ENCODE peak calls at places on chromosomes 12 and 14, in eight cellular contexts. H, T, Z, U, V, P, L and K are unnamed samples.

GRCh38 chr14:57634335-57634734 is 140.7 kb upstream of the CCDC198 start:
- DNase-seq in H (no peak), T (no peak), Z (no peak), U (no peak), V (no peak), P (no peak), L (no peak), K (no peak)

GRCh38 chr14:24398943-24399801 is at the start of gene NYNRIN:
- DNase-seq in H (peak; percentile 12), T (peak; percentile 82), Z (no peak), U (peak; percentile 82), V (no peak), P (no peak), L (peak; percentile 84), K (peak; percentile 62)

GRCh38 chr12:114512351-114512750 is 106.4 kb upstream of the TBX5 start:
- DNase-seq in H (no peak), T (no peak), Z (no peak), U (no peak), V (no peak), P (no peak), L (no peak), K (no peak)

GRCh38 chr14:100810861-100811461 is 15.0 kb upstream of the MEG3 start:
- DNase-seq in H (no peak), T (no peak), Z (no peak), U (no peak), V (no peak), P (peak; percentile 3), L (no peak), K (no peak)

GRCh38 chr12:62833634-62834033 is 101.3 kb downstream of the PPM1H start:
- DNase-seq in H (no peak), T (no peak), Z (no peak), U (no peak), V (no peak), P (no peak), L (no peak), K (no peak)

GRCh38 chr14:104545151-104545931 is 34.2 kb upstream of the C14orf180 start:
- DNase-seq in H (no peak), T (no peak), Z (no peak), U (no peak), V (no peak), P (no peak), L (no peak), K (no peak)

GRCh38 chr12:68352067-68352466 is 19.9 kb upstream of the MDM1 start:
- DNase-seq in H (peak; percentile 77), T (no peak), Z (no peak), U (no peak), V (no peak), P (peak; percentile 44), L (no peak), K (no peak)

GRCh38 chr14:76203086-76204001 is 51.6 kb downstream of the GPATCH2L start:
- DNase-seq in H (peak; percentile 100), T (no peak), Z (no peak), U (peak; percentile 49), V (peak; percentile 85), P (peak; percentile 88), L (no peak), K (peak; percentile 44)

GRCh38 chr14:59320771-59321170 is 132.3 kb downstream of the DAAM1 start:
- DNase-seq in H (no peak), T (no peak), Z (no peak), U (no peak), V (no peak), P (no peak), L (no peak), K (no peak)

DNA sequence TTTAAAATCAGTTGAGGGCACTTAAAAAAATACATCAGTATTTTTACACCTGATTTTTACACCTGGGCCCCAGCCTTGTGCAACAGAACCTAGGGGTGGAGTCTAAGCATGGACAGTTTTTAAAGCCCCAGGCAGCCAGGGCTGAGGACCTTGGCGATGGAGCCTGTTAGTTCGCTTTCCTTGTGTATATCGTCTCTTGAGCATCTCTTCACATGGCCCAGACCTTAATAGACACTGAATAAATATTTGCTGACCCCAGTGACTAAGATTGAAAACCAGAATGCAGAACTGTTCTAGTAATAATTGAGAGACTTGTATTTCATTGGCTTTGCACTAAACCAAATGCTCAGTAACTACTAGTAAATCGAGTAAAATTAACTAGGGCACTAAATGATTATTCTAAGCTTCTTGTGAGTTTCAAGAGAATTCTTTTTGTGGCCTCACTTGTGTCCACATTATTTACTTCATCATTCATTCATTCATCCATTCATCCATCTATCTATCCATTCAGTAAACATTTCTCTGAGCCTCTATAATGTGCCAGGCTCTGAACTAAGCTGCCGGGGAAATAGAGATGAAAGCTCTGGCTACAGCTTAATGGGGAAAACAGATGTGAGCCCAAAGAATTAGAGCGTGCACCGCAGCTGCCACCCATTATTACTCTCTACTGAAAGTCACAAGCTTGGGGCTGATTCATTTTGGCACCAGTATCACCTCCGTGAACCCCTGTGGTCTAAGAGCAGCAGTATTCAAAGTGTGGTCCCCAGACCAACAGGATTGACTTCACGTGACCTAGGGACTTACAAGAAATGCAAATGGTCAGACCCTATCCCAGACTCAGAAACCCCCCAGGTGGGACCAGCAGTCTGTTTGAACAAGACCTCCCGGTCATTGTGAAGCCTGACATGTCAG is 30.7 kb upstream of the BCL7A start:
- DNase-seq in H (peak; percentile 45), T (no peak), Z (no peak), U (no peak), V (no peak), P (peak; percentile 94), L (no peak), K (no peak)
- TF ChIP-seq CTCF in H (no peak), T (no peak), Z (no peak), U (no peak), V (no peak), P (no peak), L (no peak), K (no peak)

GRCh38 chr12:49578471-49579112 is 10.7 kb upstream of the MCRS1 start:
- DNase-seq in H (no peak), T (no peak), Z (no peak), U (no peak), V (no peak), P (no peak), L (peak; percentile 89), K (no peak)

GRCh38 chr12:49582201-49582600 is 14.3 kb upstream of the MCRS1 start:
- DNase-seq in H (no peak), T (no peak), Z (no peak), U (no peak), V (no peak), P (no peak), L (no peak), K (no peak)

GRCh38 chr12:49582840-49583239 is 14.9 kb upstream of the MCRS1 start:
- DNase-seq in H (peak; percentile 14), T (peak; percentile 69), Z (no peak), U (no peak), V (no peak), P (no peak), L (no peak), K (no peak)

GRCh38 chr12:49583361-49584094 is 15.6 kb upstream of the MCRS1 start:
- DNase-seq in H (peak; percentile 44), T (no peak), Z (no peak), U (no peak), V (no peak), P (no peak), L (no peak), K (no peak)

GRCh38 chr12:49580572-49581535 is 12.9 kb upstream of the MCRS1 start:
- DNase-seq in H (peak; percentile 77), T (peak; percentile 92), Z (no peak), U (peak; percentile 61), V (peak; percentile 71), P (peak; percentile 90), L (peak; percentile 95), K (peak; percentile 83)
- H3K4me1 ChIP-seq in H (peaks cover 2% of the 10 kb centered on the region), T (peaks cover 17% of the 10 kb centered on the region), Z (peaks cover 9% of the 10 kb centered on the region), U (peaks cover 11% of the 10 kb centered on the region), V (no peaks in the 10 kb centered on the region), P (no peaks in the 10 kb centered on the region), L (peaks cover 31% of the 10 kb centered on the region), K (no peaks in the 10 kb centered on the region)

GRCh38 chr12:3035815-3036702 is 41.1 kb upstream of the TSPAN9 start:
- DNase-seq in H (peak; percentile 21), T (peak; percentile 34), Z (no peak), U (no peak), V (no peak), P (no peak), L (peak; percentile 78), K (no peak)
- TF ChIP-seq CTCF in H (peak; percentile 52), T (peak; percentile 53), Z (peak; percentile 25), U (no peak), V (no peak), P (peak; percentile 36), L (peak; percentile 64), K (no peak)

DNA sequence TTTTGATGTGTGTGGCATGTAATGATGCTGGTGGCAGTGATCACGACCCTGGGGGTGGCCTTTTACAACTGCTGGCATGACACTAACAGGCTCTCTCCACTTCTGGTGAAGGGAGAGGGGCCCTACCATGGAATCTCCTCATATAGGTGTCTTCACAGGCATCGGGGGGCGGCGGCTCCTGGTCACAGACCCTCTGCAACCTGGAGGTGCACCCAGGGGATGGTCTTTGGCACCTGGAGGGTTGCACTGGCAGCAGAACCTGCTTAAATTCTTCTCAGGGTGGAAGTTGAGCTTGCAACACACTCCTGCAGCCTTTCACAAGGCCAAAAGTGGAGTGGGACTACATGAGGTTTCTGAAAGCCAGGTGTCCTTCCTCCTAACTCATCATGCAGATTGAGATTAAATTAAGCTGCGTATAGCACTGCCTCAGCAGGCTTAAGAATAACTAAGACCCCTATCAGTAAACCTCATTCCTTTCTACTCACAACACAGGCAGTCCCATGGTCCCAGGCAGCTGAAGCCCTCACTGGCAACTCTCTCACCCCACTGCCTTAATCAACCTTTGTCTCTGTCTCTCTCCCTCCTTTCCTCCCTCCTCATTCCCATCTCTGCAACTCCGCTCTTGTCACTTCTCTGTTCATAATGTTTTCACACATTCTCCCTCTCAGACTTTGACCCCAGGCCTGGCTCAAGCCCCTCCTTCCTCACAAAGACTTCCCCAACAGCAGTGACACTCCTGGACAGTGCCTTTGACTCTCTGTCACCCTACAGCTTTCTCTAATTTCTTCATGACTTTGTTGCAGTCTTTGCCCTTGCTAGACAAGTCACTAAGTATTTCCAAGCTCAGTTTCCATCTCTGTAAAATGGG is 18.9 kb downstream of the NID2 start:
- DNase-seq in H (no peak), T (no peak), Z (no peak), U (no peak), V (no peak), P (no peak), L (no peak), K (peak; percentile 41)
- H3K4me1 ChIP-seq in H (peaks cover 57% of the 10 kb centered on the region), T (peaks cover 82% of the 10 kb centered on the region), Z (peaks cover 24% of the 10 kb centered on the region), U (peaks cover 40% of the 10 kb centered on the region), V (peaks cover 16% of the 10 kb centered on the region), P (peaks cover 20% of the 10 kb centered on the region), L (no peaks in the 10 kb centered on the region), K (peaks cover 10% of the 10 kb centered on the region)

GRCh38 chr14:35292051-35292769 is at the start of gene PSMA6:
- DNase-seq in H (peak; percentile 99), T (peak; percentile 100), Z (peak; percentile 86), U (peak; percentile 98), V (peak; percentile 99), P (peak; percentile 100), L (peak; percentile 100), K (peak; percentile 100)
- TF ChIP-seq CTCF in H (no peak), T (no peak), Z (peak; percentile 9), U (no peak), V (no peak), P (no peak), L (no peak), K (no peak)

DNA sequence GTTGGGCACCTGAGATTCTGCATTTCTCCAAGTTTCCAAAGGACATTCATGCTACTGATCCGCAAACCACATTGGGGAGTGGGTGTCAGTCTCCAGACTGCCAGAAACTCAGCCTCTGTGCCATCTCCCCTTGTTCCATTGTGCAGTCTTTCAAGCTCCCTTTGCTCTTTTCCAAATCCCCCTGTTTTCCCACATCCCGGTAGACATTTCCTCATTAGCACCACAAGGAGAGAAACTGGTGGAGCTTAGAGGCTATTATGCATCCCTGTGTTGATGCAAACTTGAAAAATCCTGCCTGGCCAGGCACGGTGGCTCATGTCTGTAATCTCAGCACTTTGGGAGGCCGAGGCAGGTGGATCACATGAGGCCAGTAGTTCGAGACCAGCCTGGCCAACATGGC is 10.7 kb downstream of the CCDC63 start:
- DNase-seq in H (no peak), T (no peak), Z (no peak), U (no peak), V (no peak), P (no peak), L (peak; percentile 63), K (no peak)
- H3K4me1 ChIP-seq in H (no peaks in the 10 kb centered on the region), T (peaks cover 6% of the 10 kb centered on the region), Z (no peaks in the 10 kb centered on the region), U (peaks cover 4% of the 10 kb centered on the region), V (no peaks in the 10 kb centered on the region), P (no peaks in the 10 kb centered on the region), L (peaks cover 47% of the 10 kb centered on the region), K (no peaks in the 10 kb centered on the region)